ENCODE peak calls at places on chromosomes 1 and 21, in seven cellular contexts. One of them, this sample, is unnamed.

GRCh38 chr1:192489748-192490147 is 85.8 kb upstream of the RGS1 start:
- DNase-seq in astrocyte: peak; percentile 97
- DNase-seq in SK-N-SH: peak; percentile 51
- DNase-seq in DND-41: peak; percentile 52
- DNase-seq in MM.1S: peak; percentile 83
- DNase-seq in HCT116: no peak
- DNase-seq in IMR-90: peak; percentile 95
- DNase-seq in this sample: no peak

GRCh38 chr1:207876129-207876528 is 34.8 kb downstream of the CD34 start:
- DNase-seq in astrocyte: no peak
- DNase-seq in SK-N-SH: peak; percentile 31
- DNase-seq in DND-41: no peak
- DNase-seq in MM.1S: no peak
- DNase-seq in HCT116: no peak
- DNase-seq in IMR-90: no peak
- DNase-seq in this sample: no peak

GRCh38 chr1:158020877-158021630 is 27.6 kb downstream of the KIRREL1 start:
- DNase-seq in astrocyte: peak; percentile 69
- DNase-seq in SK-N-SH: no peak
- DNase-seq in DND-41: no peak
- DNase-seq in MM.1S: no peak
- DNase-seq in HCT116: no peak
- DNase-seq in IMR-90: no peak
- DNase-seq in this sample: no peak

GRCh38 chr1:5954964-5955363 is 37.3 kb downstream of the NPHP4 start:
- DNase-seq in astrocyte: no peak
- DNase-seq in SK-N-SH: no peak
- DNase-seq in DND-41: no peak
- DNase-seq in MM.1S: peak; percentile 49
- DNase-seq in HCT116: no peak
- DNase-seq in IMR-90: no peak
- DNase-seq in this sample: no peak

GRCh38 chr21:32096411-32096810 is 182.4 kb downstream of the MIS18A start:
- DNase-seq in astrocyte: no peak
- DNase-seq in SK-N-SH: peak; percentile 56
- DNase-seq in DND-41: peak; percentile 28
- DNase-seq in MM.1S: peak; percentile 27
- DNase-seq in HCT116: peak; percentile 28
- DNase-seq in IMR-90: no peak
- DNase-seq in this sample: no peak

GRCh38 chr1:27366113-27366410 is 699 bp downstream of the MAP3K6 start:
- DNase-seq in astrocyte: peak; percentile 53
- DNase-seq in SK-N-SH: peak; percentile 92
- DNase-seq in DND-41: peak; percentile 84
- DNase-seq in MM.1S: peak; percentile 68
- DNase-seq in HCT116: peak; percentile 51
- DNase-seq in IMR-90: peak; percentile 49
- DNase-seq in this sample: no peak

GRCh38 chr1:6724517-6725141 is 23.0 kb upstream of the DNAJC11 start:
- DNase-seq in astrocyte: peak; percentile 86
- DNase-seq in SK-N-SH: no peak
- DNase-seq in DND-41: no peak
- DNase-seq in MM.1S: no peak
- DNase-seq in HCT116: no peak
- DNase-seq in IMR-90: peak; percentile 86
- DNase-seq in this sample: peak; percentile 56

GRCh38 chr1:201175820-201176500 is 14.7 kb upstream of the IGFN1 start:
- DNase-seq in astrocyte: no peak
- DNase-seq in SK-N-SH: no peak
- DNase-seq in DND-41: no peak
- DNase-seq in MM.1S: no peak
- DNase-seq in HCT116: no peak
- DNase-seq in IMR-90: no peak
- DNase-seq in this sample: no peak

GRCh38 chr1:112769611-112770010 is 54.5 kb upstream of the PPM1J start:
- DNase-seq in astrocyte: no peak
- DNase-seq in SK-N-SH: no peak
- DNase-seq in DND-41: no peak
- DNase-seq in MM.1S: no peak
- DNase-seq in HCT116: no peak
- DNase-seq in IMR-90: peak; percentile 27
- DNase-seq in this sample: no peak

GRCh38 chr1:39642796-39643195 is 3.4 kb upstream of the HEYL start:
- DNase-seq in astrocyte: no peak
- DNase-seq in SK-N-SH: no peak
- DNase-seq in DND-41: no peak
- DNase-seq in MM.1S: no peak
- DNase-seq in HCT116: no peak
- DNase-seq in IMR-90: peak; percentile 49
- DNase-seq in this sample: no peak

GRCh38 chr1:86394416-86394815 is 1.7 kb downstream of the ODF2L start:
- DNase-seq in astrocyte: peak; percentile 67
- DNase-seq in SK-N-SH: no peak
- DNase-seq in DND-41: no peak
- DNase-seq in MM.1S: no peak
- DNase-seq in HCT116: no peak
- DNase-seq in IMR-90: peak; percentile 49
- DNase-seq in this sample: no peak

GRCh38 chr1:232127190-232127589 is 500.6 kb downstream of the DISC1 start:
- DNase-seq in astrocyte: peak; percentile 83
- DNase-seq in SK-N-SH: no peak
- DNase-seq in DND-41: no peak
- DNase-seq in MM.1S: no peak
- DNase-seq in HCT116: peak; percentile 29
- DNase-seq in IMR-90: peak; percentile 90
- DNase-seq in this sample: peak; percentile 72

GRCh38 chr1:25568834-25569598 is 25.6 kb downstream of the LDLRAP1 start:
- DNase-seq in astrocyte: peak; percentile 86
- DNase-seq in SK-N-SH: no peak
- DNase-seq in DND-41: no peak
- DNase-seq in MM.1S: no peak
- DNase-seq in HCT116: peak; percentile 70
- DNase-seq in IMR-90: peak; percentile 88
- DNase-seq in this sample: no peak

GRCh38 chr1:29782846-29783500 is 546.7 kb downstream of the PTPRU start:
- DNase-seq in astrocyte: no peak
- DNase-seq in SK-N-SH: peak; percentile 3
- DNase-seq in DND-41: no peak
- DNase-seq in MM.1S: no peak
- DNase-seq in HCT116: no peak
- DNase-seq in IMR-90: no peak
- DNase-seq in this sample: no peak

GRCh38 chr1:224564491-224565084 is 51.5 kb upstream of the CNIH3 start:
- DNase-seq in astrocyte: no peak
- DNase-seq in SK-N-SH: peak; percentile 13
- DNase-seq in DND-41: no peak
- DNase-seq in MM.1S: no peak
- DNase-seq in HCT116: no peak
- DNase-seq in IMR-90: no peak
- DNase-seq in this sample: no peak

GRCh38 chr1:204493145-204493881 is 1.3 kb downstream of the PIK3C2B start:
- DNase-seq in astrocyte: peak; percentile 78
- DNase-seq in SK-N-SH: peak; percentile 61
- DNase-seq in DND-41: peak; percentile 73
- DNase-seq in MM.1S: no peak
- DNase-seq in HCT116: no peak
- DNase-seq in IMR-90: peak; percentile 33
- DNase-seq in this sample: no peak

GRCh38 chr1:53249706-53250105 is 11.4 kb upstream of the MAGOH start:
- DNase-seq in astrocyte: no peak
- DNase-seq in SK-N-SH: no peak
- DNase-seq in DND-41: no peak
- DNase-seq in MM.1S: no peak
- DNase-seq in HCT116: no peak
- DNase-seq in IMR-90: no peak
- DNase-seq in this sample: no peak

GRCh38 chr1:19398309-19398760 is 86.2 kb downstream of the SLC66A1 start:
- DNase-seq in astrocyte: peak; percentile 100
- DNase-seq in SK-N-SH: no peak
- DNase-seq in DND-41: no peak
- DNase-seq in MM.1S: no peak
- DNase-seq in HCT116: no peak
- DNase-seq in IMR-90: peak; percentile 99
- DNase-seq in this sample: no peak
- H3K4me2 ChIP-seq in astrocyte: peak overlapping the region; percentile 53
- H3K4me2 ChIP-seq in SK-N-SH: peak overlapping the region; percentile 43
- H3K4me2 ChIP-seq in DND-41: no peak overlapping the region
- H3K4me2 ChIP-seq in MM.1S: no peak overlapping the region
- H3K4me2 ChIP-seq in HCT116: peak overlapping the region; percentile 13
- H3K4me2 ChIP-seq in IMR-90: peak overlapping the region; percentile 36
- H3K4me2 ChIP-seq in this sample: no peak overlapping the region

GRCh38 chr1:156146006-156146748 is 7.2 kb upstream of the SEMA4A start:
- DNase-seq in astrocyte: peak; percentile 91
- DNase-seq in SK-N-SH: peak; percentile 85
- DNase-seq in DND-41: peak; percentile 40
- DNase-seq in MM.1S: peak; percentile 94
- DNase-seq in HCT116: peak; percentile 74
- DNase-seq in IMR-90: peak; percentile 94
- DNase-seq in this sample: no peak

GRCh38 chr1:156144747-156145146 is 8.6 kb upstream of the SEMA4A start:
- DNase-seq in astrocyte: no peak
- DNase-seq in SK-N-SH: no peak
- DNase-seq in DND-41: no peak
- DNase-seq in MM.1S: no peak
- DNase-seq in HCT116: no peak
- DNase-seq in IMR-90: no peak
- DNase-seq in this sample: no peak

GRCh38 chr1:156145622-156146005 is 7.8 kb upstream of the SEMA4A start:
- DNase-seq in astrocyte: no peak
- DNase-seq in SK-N-SH: no peak
- DNase-seq in DND-41: no peak
- DNase-seq in MM.1S: no peak
- DNase-seq in HCT116: no peak
- DNase-seq in IMR-90: no peak
- DNase-seq in this sample: no peak

GRCh38 chr1:156148236-156148635 is 5.1 kb upstream of the SEMA4A start:
- DNase-seq in astrocyte: no peak
- DNase-seq in SK-N-SH: no peak
- DNase-seq in DND-41: no peak
- DNase-seq in MM.1S: no peak
- DNase-seq in HCT116: no peak
- DNase-seq in IMR-90: no peak
- DNase-seq in this sample: no peak

GRCh38 chr1:156146749-156147405 is 6.5 kb upstream of the SEMA4A start:
- DNase-seq in astrocyte: no peak
- DNase-seq in SK-N-SH: no peak
- DNase-seq in DND-41: no peak
- DNase-seq in MM.1S: no peak
- DNase-seq in HCT116: no peak
- DNase-seq in IMR-90: no peak
- DNase-seq in this sample: no peak
- H3K9ac ChIP-seq in astrocyte: peak overlapping the region; percentile 24
- H3K9ac ChIP-seq in SK-N-SH: no peak overlapping the region
- H3K9ac ChIP-seq in DND-41: no peak overlapping the region
- H3K9ac ChIP-seq in MM.1S: peak overlapping the region; percentile 40
- H3K9ac ChIP-seq in HCT116: no peak overlapping the region
- H3K9ac ChIP-seq in IMR-90: peak overlapping the region; percentile 39
- H3K9ac ChIP-seq in this sample: peak overlapping the region; percentile 11

GRCh38 chr1:2169200-2169836 is 25.3 kb downstream of the FAAP20 start:
- DNase-seq in astrocyte: no peak
- DNase-seq in SK-N-SH: no peak
- DNase-seq in DND-41: no peak
- DNase-seq in MM.1S: no peak
- DNase-seq in HCT116: no peak
- DNase-seq in IMR-90: no peak
- DNase-seq in this sample: no peak
- TF ChIP-seq CTCF in astrocyte: no peak
- TF ChIP-seq CTCF in SK-N-SH: no peak
- TF ChIP-seq CTCF in DND-41: no peak
- TF ChIP-seq CTCF in MM.1S: no peak
- TF ChIP-seq CTCF in HCT116: no peak
- TF ChIP-seq CTCF in IMR-90: no peak
- TF ChIP-seq CTCF in this sample: no peak

GRCh38 chr1:148383966-148384365 is 99.1 kb downstream of the PPIAL4G start:
- DNase-seq in astrocyte: no peak
- DNase-seq in SK-N-SH: no peak
- DNase-seq in DND-41: no peak
- DNase-seq in MM.1S: no peak
- DNase-seq in HCT116: no peak
- DNase-seq in IMR-90: no peak
- DNase-seq in this sample: no peak
- H3K4me2 ChIP-seq in astrocyte: no peak overlapping the region
- H3K4me2 ChIP-seq in SK-N-SH: no peak overlapping the region
- H3K4me2 ChIP-seq in DND-41: no peak overlapping the region
- H3K4me2 ChIP-seq in MM.1S: no peak overlapping the region
- H3K4me2 ChIP-seq in HCT116: no peak overlapping the region
- H3K4me2 ChIP-seq in IMR-90: no peak overlapping the region
- H3K4me2 ChIP-seq in this sample: no peak overlapping the region

GRCh38 chr1:159469921-159470595 is 30.5 kb downstream of the OR10J1 start:
- DNase-seq in astrocyte: no peak
- DNase-seq in SK-N-SH: no peak
- DNase-seq in DND-41: no peak
- DNase-seq in MM.1S: no peak
- DNase-seq in HCT116: no peak
- DNase-seq in IMR-90: no peak
- DNase-seq in this sample: no peak
- H3K9ac ChIP-seq in astrocyte: no peak overlapping the region
- H3K9ac ChIP-seq in SK-N-SH: peak overlapping the region; percentile 69
- H3K9ac ChIP-seq in DND-41: no peak overlapping the region
- H3K9ac ChIP-seq in MM.1S: no peak overlapping the region
- H3K9ac ChIP-seq in HCT116: no peak overlapping the region
- H3K9ac ChIP-seq in IMR-90: no peak overlapping the region
- H3K9ac ChIP-seq in this sample: no peak overlapping the region

This sample was measured in keratinocyte.